ENCODE peak calls at places on chromosomes 11 and 22, in seven cellular contexts. C, I, Z, D, G, P and M are unnamed samples.

GRCh38 chr11:3609416-3610265 is 32.2 kb downstream of the ART5 start:
- DNase-seq in C (no peak), I (no peak), Z (no peak), D (peak), G (no peak), P (peak), M (no peak)

GRCh38 chr11:82229346-82229745 is 504.3 kb downstream of the FAM181B start:
- DNase-seq in C (no peak), I (no peak), Z (no peak), D (no peak), G (no peak), P (no peak), M (no peak)

GRCh38 chr11:20243974-20244373 is 83.7 kb upstream of the DBX1 start:
- DNase-seq in C (no peak), I (no peak), Z (no peak), D (no peak), G (no peak), P (no peak), M (no peak)

GRCh38 chr22:23565942-23566715 is 14.0 kb downstream of the IGLL1 start:
- DNase-seq in C (peak), I (peak), Z (no peak), D (no peak), G (no peak), P (no peak), M (peak)

GRCh38 chr11:41963406-41963805 is 504.0 kb upstream of the LRRC4C start:
- DNase-seq in C (no peak), I (no peak), Z (no peak), D (no peak), G (no peak), P (no peak), M (no peak)

GRCh38 chr22:27224485-27225364 is 567.3 kb downstream of the MIAT start:
- DNase-seq in C (no peak), I (no peak), Z (no peak), D (no peak), G (no peak), P (no peak), M (no peak)

GRCh38 chr22:27461470-27461869 is 340.1 kb downstream of the MN1 start:
- DNase-seq in C (no peak), I (peak), Z (no peak), D (peak), G (no peak), P (peak), M (peak)

GRCh38 chr11:67352546-67353316 is 615 bp downstream of the POLD4 start:
- DNase-seq in C (peak), I (no peak), Z (no peak), D (no peak), G (no peak), P (no peak), M (no peak)

GRCh38 chr11:43976863-43977262 is 34.4 kb downstream of the C11orf96 start:
- DNase-seq in C (no peak), I (no peak), Z (no peak), D (no peak), G (no peak), P (no peak), M (no peak)

GRCh38 chr11:57514538-57515331 is 767 bp downstream of the SLC43A1 start:
- DNase-seq in C (peak), I (peak), Z (peak), D (no peak), G (peak), P (peak), M (no peak)

GRCh38 chr11:106420048-106420665 is 342.7 kb downstream of the AASDHPPT start:
- DNase-seq in C (no peak), I (no peak), Z (no peak), D (no peak), G (no peak), P (no peak), M (no peak)

GRCh38 chr22:41772198-41772597 is 28.3 kb upstream of the CCDC134 start:
- DNase-seq in C (no peak), I (no peak), Z (no peak), D (no peak), G (no peak), P (peak), M (no peak)

GRCh38 chr11:16001899-16002426 is 354.4 kb downstream of the SOX6 start:
- DNase-seq in C (no peak), I (no peak), Z (no peak), D (peak), G (no peak), P (peak), M (no peak)

GRCh38 chr22:49531533-49531895 is 296.2 kb downstream of the BRD1 start:
- DNase-seq in C (no peak), I (no peak), Z (no peak), D (no peak), G (no peak), P (no peak), M (no peak)

GRCh38 chr11:67562951-67563350 is 20.7 kb upstream of the GSTP1 start:
- DNase-seq in C (no peak), I (no peak), Z (no peak), D (no peak), G (no peak), P (no peak), M (no peak)

GRCh38 chr11:27625347-27625912 is 74.8 kb downstream of the BDNF start:
- DNase-seq in C (no peak), I (no peak), Z (no peak), D (no peak), G (no peak), P (no peak), M (no peak)

GRCh38 chr22:28464179-28464578 is 215.5 kb downstream of the TTC28 start:
- DNase-seq in C (no peak), I (no peak), Z (no peak), D (no peak), G (no peak), P (no peak), M (no peak)

GRCh38 chr11:122796128-122796717 is 42.1 kb upstream of the CRTAM start:
- DNase-seq in C (peak), I (no peak), Z (no peak), D (no peak), G (peak), P (peak), M (no peak)

GRCh38 chr11:73995731-73996130 is 13.1 kb upstream of the UCP2 start:
- DNase-seq in C (no peak), I (no peak), Z (no peak), D (no peak), G (no peak), P (no peak), M (no peak)

GRCh38 chr22:19132693-19133400 is 1.7 kb downstream of the TSSK2 start:
- DNase-seq in C (no peak), I (no peak), Z (no peak), D (no peak), G (no peak), P (no peak), M (no peak)

GRCh38 chr22:19134874-19135273 is 3.8 kb downstream of the TSSK2 start:
- DNase-seq in C (no peak), I (no peak), Z (no peak), D (no peak), G (no peak), P (no peak), M (no peak)

GRCh38 chr22:19134176-19134831 is 3.2 kb downstream of the TSSK2 start:
- DNase-seq in C (no peak), I (no peak), Z (no peak), D (no peak), G (no peak), P (no peak), M (no peak)

GRCh38 chr22:19132153-19132552 is 1.0 kb downstream of the TSSK2 start:
- DNase-seq in C (no peak), I (no peak), Z (no peak), D (no peak), G (no peak), P (no peak), M (no peak)

DNA sequence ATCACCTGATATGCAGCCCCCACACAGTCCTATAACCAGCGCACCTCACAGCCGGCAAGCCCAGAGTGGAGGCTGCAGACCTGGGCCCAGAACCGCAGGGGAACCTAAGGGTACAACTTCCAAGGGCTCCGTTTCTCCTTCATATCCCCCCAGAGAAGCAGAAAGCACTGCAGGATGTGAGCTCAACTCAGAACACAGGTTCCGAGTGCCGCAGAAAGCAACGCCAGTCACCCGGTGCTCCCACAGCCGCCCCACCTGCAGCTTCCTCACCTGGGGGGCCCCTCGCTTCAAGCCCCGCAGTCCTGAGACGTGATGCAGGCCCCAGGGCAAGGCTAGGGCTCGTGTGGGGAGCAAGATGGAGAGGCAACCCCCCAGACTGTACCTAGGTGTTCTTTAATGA is 2.5 kb downstream of the TSSK2 start:
- DNase-seq in C (no peak), I (no peak), Z (no peak), D (no peak), G (no peak), P (no peak), M (no peak)
- TF ChIP-seq CTCF in C (no peak), I (no peak), Z (no peak), D (no peak), G (no peak), P (no peak), M (no peak)

GRCh38 chr11:7573193-7573557 is 59.4 kb downstream of the PPFIBP2 start:
- DNase-seq in C (no peak), I (no peak), Z (no peak), D (peak), G (no peak), P (no peak), M (no peak)

GRCh38 chr11:7570938-7571337 is 57.1 kb downstream of the PPFIBP2 start:
- DNase-seq in C (no peak), I (peak), Z (no peak), D (no peak), G (no peak), P (no peak), M (peak)

GRCh38 chr11:7572001-7572712 is 58.4 kb downstream of the PPFIBP2 start:
- DNase-seq in C (no peak), I (peak), Z (no peak), D (no peak), G (no peak), P (peak), M (no peak)

GRCh38 chr11:7573558-7574296 is 59.9 kb downstream of the PPFIBP2 start:
- DNase-seq in C (no peak), I (peak), Z (no peak), D (no peak), G (no peak), P (peak), M (no peak)

GRCh38 chr11:7571640-7572000 is 57.8 kb downstream of the PPFIBP2 start:
- DNase-seq in C (peak), I (peak), Z (peak), D (peak), G (no peak), P (peak), M (peak)
- TF ChIP-seq CTCF in C (peak), I (peak), Z (peak), D (peak), G (no peak), P (peak), M (peak)

GRCh38 chr11:124970925-124971324 is 16.9 kb downstream of the CCDC15 start:
- DNase-seq in C (no peak), I (no peak), Z (no peak), D (peak), G (no peak), P (peak), M (no peak)
- TF ChIP-seq CTCF in C (no peak), I (no peak), Z (no peak), D (peak), G (no peak), P (peak), M (no peak)

GRCh38 chr22:44139773-44140172 is 41.0 kb upstream of the PARVG start:
- DNase-seq in C (no peak), I (no peak), Z (no peak), D (no peak), G (no peak), P (no peak), M (no peak)
- TF ChIP-seq CTCF in C (no peak), I (no peak), Z (no peak), D (no peak), G (no peak), P (no peak), M (no peak)

GRCh38 chr11:34105957-34106504 is 602 bp downstream of the NAT10 start:
- DNase-seq in C (no peak), I (no peak), Z (no peak), D (peak), G (no peak), P (no peak), M (no peak)

GRCh38 chr11:34104680-34105078 is 750 bp upstream of the NAT10 start:
- DNase-seq in C (no peak), I (no peak), Z (no peak), D (no peak), G (no peak), P (no peak), M (no peak)

DNA sequence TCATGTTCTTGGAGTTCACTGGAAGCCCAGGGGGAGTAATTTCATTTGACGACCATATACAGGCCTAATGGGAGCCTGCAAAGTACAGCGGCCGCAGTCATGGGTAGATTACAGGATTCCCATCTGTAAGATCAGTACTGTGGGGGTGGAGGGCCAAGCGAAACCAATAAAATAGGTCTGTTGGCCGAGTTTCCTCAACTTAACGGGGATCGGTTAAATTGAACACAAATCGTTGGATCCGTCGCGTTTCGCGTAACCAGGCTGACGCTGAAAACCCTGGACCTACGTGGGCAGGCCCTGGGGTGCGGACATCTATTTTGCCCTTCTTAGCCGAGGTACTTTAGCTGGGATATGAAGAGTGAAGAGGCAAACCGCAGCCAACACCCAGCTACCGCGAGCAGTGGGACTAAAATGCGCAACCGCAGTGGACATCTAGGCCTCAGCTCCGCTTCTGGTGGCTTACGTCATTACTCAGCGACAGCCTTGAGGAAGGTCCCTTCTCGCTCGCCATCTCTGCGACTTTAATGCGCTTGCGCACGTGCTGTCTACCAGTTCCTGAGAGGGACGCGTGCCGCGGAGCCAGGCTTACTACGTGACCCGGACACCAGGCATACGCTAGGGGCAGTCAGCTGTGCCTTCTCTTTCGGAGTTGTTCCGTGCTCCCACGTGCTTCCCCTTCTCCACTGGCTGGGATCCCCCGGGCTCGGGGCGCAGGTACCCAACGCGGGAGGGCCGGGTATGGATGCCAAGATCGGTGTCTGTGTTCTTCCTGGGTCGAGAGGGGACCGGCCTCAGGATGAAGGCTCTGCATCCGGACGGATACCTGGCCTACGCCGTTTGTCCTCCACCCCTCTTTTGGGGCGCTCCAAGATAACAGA is at the start of gene NAT10:
- DNase-seq in C (peak), I (peak), Z (peak), D (peak), G (peak), P (peak), M (peak)
- TF ChIP-seq CTCF in C (no peak), I (no peak), Z (no peak), D (peak), G (no peak), P (no peak), M (peak)